ENCODE peak calls at places on chromosomes 2 and 18, in nine cellular contexts. G is Peyer's patch, C is C1 segment of cervical spinal cord, L is NB4, A is sigmoid colon, K is fibroblast of pulmonary artery, M is AG08395, U is anterior cingulate cortex, B is AG09319. Q is an unnamed sample.

GRCh38 chr2:196131384-196131861 is 40.0 kb downstream of the STK17B start:
- DNase-seq in G (peak; percentile 80), C (no peak), L (peak; percentile 91), A (no peak), K (peak; percentile 49), M (no peak), U (no peak), B (no peak), Q (no peak)

GRCh38 chr2:229176136-229176535 is 95.0 kb downstream of the PID1 start:
- DNase-seq in G (no peak), C (no peak), L (no peak), A (no peak), K (no peak), M (no peak), U (no peak), B (no peak), Q (no peak)

GRCh38 chr18:77101410-77102245 is 31.0 kb downstream of the MBP start:
- DNase-seq in G (peak; percentile 88), C (peak; percentile 69), L (peak; percentile 97), A (peak; percentile 93), K (peak; percentile 97), M (peak; percentile 89), U (no peak), B (no peak), Q (peak; percentile 89)

GRCh38 chr2:172447811-172448493 is 20.6 kb downstream of the ITGA6 start:
- DNase-seq in G (no peak), C (no peak), L (no peak), A (no peak), K (no peak), M (no peak), U (no peak), B (no peak), Q (no peak)

GRCh38 chr18:30967701-30968100 is 74.8 kb downstream of the DSC3 start:
- DNase-seq in G (no peak), C (no peak), L (no peak), A (no peak), K (no peak), M (no peak), U (no peak), B (no peak), Q (no peak)

GRCh38 chr2:27990030-27990590 is 99.6 kb downstream of the BABAM2 start:
- DNase-seq in G (no peak), C (no peak), L (no peak), A (no peak), K (peak; percentile 30), M (no peak), U (no peak), B (no peak), Q (no peak)

GRCh38 chr2:165725421-165725820 is 68.6 kb downstream of the GALNT3 start:
- DNase-seq in G (no peak), C (no peak), L (no peak), A (no peak), K (peak; percentile 60), M (peak; percentile 63), U (no peak), B (no peak), Q (no peak)

GRCh38 chr18:46910856-46911255 is 6.5 kb downstream of the PIAS2 start:
- DNase-seq in G (no peak), C (no peak), L (no peak), A (no peak), K (no peak), M (no peak), U (no peak), B (no peak), Q (no peak)

GRCh38 chr18:22311301-22311700 is 106.4 kb downstream of the CTAGE1 start:
- DNase-seq in G (no peak), C (no peak), L (no peak), A (no peak), K (peak; percentile 85), M (no peak), U (no peak), B (no peak), Q (no peak)

GRCh38 chr2:56009758-56010534 is 86.4 kb upstream of the EFEMP1 start:
- DNase-seq in G (no peak), C (no peak), L (peak; percentile 37), A (no peak), K (peak; percentile 83), M (peak; percentile 35), U (no peak), B (no peak), Q (no peak)

GRCh38 chr2:240451791-240452470 is 16.5 kb downstream of the GPC1 start:
- DNase-seq in G (no peak), C (no peak), L (no peak), A (peak; percentile 66), K (no peak), M (no peak), U (no peak), B (no peak), Q (no peak)

GRCh38 chr2:196592912-196593881 is 46.3 kb upstream of the CCDC150 start:
- DNase-seq in G (no peak), C (peak; percentile 79), L (peak; percentile 15), A (no peak), K (peak; percentile 60), M (peak; percentile 55), U (peak; percentile 68), B (no peak), Q (no peak)

GRCh38 chr18:8844721-8845148 is 139.4 kb downstream of the MTCL1 start:
- DNase-seq in G (no peak), C (no peak), L (no peak), A (no peak), K (no peak), M (no peak), U (no peak), B (no peak), Q (no peak)

GRCh38 chr18:51070545-51070944 is 40.5 kb downstream of the SMAD4 start:
- DNase-seq in G (no peak), C (no peak), L (no peak), A (no peak), K (peak; percentile 86), M (peak; percentile 49), U (no peak), B (peak; percentile 27), Q (no peak)

GRCh38 chr2:263774-264492 is at the start of gene SH3YL1:
- DNase-seq in G (peak; percentile 89), C (no peak), L (peak; percentile 38), A (peak; percentile 71), K (peak; percentile 16), M (peak; percentile 6), U (no peak), B (no peak), Q (peak; percentile 6)

GRCh38 chr2:43032894-43033270 is 193.5 kb downstream of the ZFP36L2 start:
- DNase-seq in G (no peak), C (no peak), L (no peak), A (peak; percentile 46), K (no peak), M (no peak), U (no peak), B (no peak), Q (no peak)

GRCh38 chr2:217685255-217685605 is 317.6 kb downstream of the TNS1 start:
- DNase-seq in G (peak; percentile 64), C (no peak), L (peak; percentile 69), A (peak; percentile 77), K (peak; percentile 84), M (peak; percentile 94), U (no peak), B (peak; percentile 92), Q (peak; percentile 59)

GRCh38 chr2:54227798-54228197 is 28.2 kb downstream of the TSPYL6 start:
- DNase-seq in G (no peak), C (no peak), L (no peak), A (no peak), K (no peak), M (no peak), U (no peak), B (no peak), Q (no peak)

GRCh38 chr2:230408244-230408842 is 7.7 kb upstream of the SP100 start:
- DNase-seq in G (no peak), C (no peak), L (no peak), A (no peak), K (peak; percentile 92), M (peak; percentile 90), U (no peak), B (peak; percentile 70), Q (peak; percentile 37)

GRCh38 chr2:7508220-7508943 is 591.2 kb downstream of the RNF144A start:
- DNase-seq in G (no peak), C (no peak), L (no peak), A (no peak), K (no peak), M (no peak), U (no peak), B (no peak), Q (no peak)

GRCh38 chr2:191985740-191986139 is 138.9 kb upstream of the CAVIN2 start:
- DNase-seq in G (no peak), C (no peak), L (no peak), A (no peak), K (no peak), M (no peak), U (no peak), B (no peak), Q (no peak)

GRCh38 chr2:1227289-1227900 is 185.9 kb upstream of the TPO start:
- DNase-seq in G (no peak), C (no peak), L (no peak), A (no peak), K (no peak), M (no peak), U (no peak), B (no peak), Q (no peak)

GRCh38 chr2:199798881-199799580 is 52.0 kb downstream of the FTCDNL1 start:
- DNase-seq in G (no peak), C (peak; percentile 41), L (no peak), A (peak; percentile 73), K (peak; percentile 38), M (peak; percentile 29), U (peak; percentile 39), B (no peak), Q (no peak)

GRCh38 chr18:2515408-2515807 is 55.9 kb downstream of the METTL4 start:
- DNase-seq in G (no peak), C (no peak), L (no peak), A (no peak), K (peak; percentile 84), M (peak; percentile 87), U (no peak), B (no peak), Q (no peak)

GRCh38 chr2:188326669-188327301 is 35.1 kb downstream of the GULP1 start:
- DNase-seq in G (peak; percentile 75), C (no peak), L (no peak), A (no peak), K (peak; percentile 59), M (no peak), U (no peak), B (no peak), Q (no peak)

GRCh38 chr2:127094509-127095366 is 12.2 kb downstream of the BIN1 start:
- DNase-seq in G (no peak), C (peak; percentile 88), L (no peak), A (peak; percentile 79), K (no peak), M (peak; percentile 73), U (peak; percentile 67), B (no peak), Q (peak; percentile 86)

GRCh38 chr2:139048017-139048416 is 267.8 kb upstream of the NXPH2 start:
- DNase-seq in G (no peak), C (no peak), L (no peak), A (no peak), K (no peak), M (no peak), U (no peak), B (no peak), Q (no peak)

GRCh38 chr2:38643021-38643671 is 22.8 kb upstream of the GALM start:
- DNase-seq in G (no peak), C (no peak), L (no peak), A (no peak), K (no peak), M (no peak), U (no peak), B (no peak), Q (no peak)

GRCh38 chr18:59919026-59919425 is 19.2 kb downstream of the PMAIP1 start:
- DNase-seq in G (no peak), C (no peak), L (no peak), A (no peak), K (no peak), M (no peak), U (no peak), B (no peak), Q (no peak)

GRCh38 chr2:213934560-213934959 is 476.3 kb upstream of the VWC2L start:
- DNase-seq in G (no peak), C (no peak), L (peak; percentile 39), A (no peak), K (peak; percentile 33), M (peak; percentile 4), U (no peak), B (no peak), Q (no peak)

GRCh38 chr18:40011201-40011600 is 1943.8 kb upstream of the PIK3C3 start:
- DNase-seq in G (no peak), C (no peak), L (no peak), A (no peak), K (peak; percentile 13), M (no peak), U (no peak), B (no peak), Q (no peak)